ENCODE peak calls at places on chromosomes 4 and X, in ten cellular contexts. One of them, this sample, is unnamed.

GRCh38 chrX:150446995-150447394 is 83.9 kb downstream of the MAMLD1 start:
- DNase-seq in epithelial cell of proximal tubule: no peak
- DNase-seq in omental fat pad: no peak
- DNase-seq in bronchial epithelial cell: no peak
- DNase-seq in tibial nerve: no peak
- DNase-seq in osteoblast: no peak
- DNase-seq in heart left ventricle: no peak
- DNase-seq in tibial artery: no peak
- DNase-seq in cardiac muscle cell: no peak
- DNase-seq in H9: no peak
- DNase-seq in this sample: peak

GRCh38 chr4:147846318-147847135 is 114.6 kb downstream of the ARHGAP10 start:
- DNase-seq in epithelial cell of proximal tubule: no peak
- DNase-seq in omental fat pad: no peak
- DNase-seq in bronchial epithelial cell: no peak
- DNase-seq in tibial nerve: no peak
- DNase-seq in osteoblast: no peak
- DNase-seq in heart left ventricle: no peak
- DNase-seq in tibial artery: no peak
- DNase-seq in cardiac muscle cell: no peak
- DNase-seq in H9: no peak
- DNase-seq in this sample: peak

GRCh38 chr4:4267981-4268380 is 20.0 kb upstream of the TMEM128 start:
- DNase-seq in epithelial cell of proximal tubule: no peak
- DNase-seq in omental fat pad: no peak
- DNase-seq in bronchial epithelial cell: no peak
- DNase-seq in tibial nerve: no peak
- DNase-seq in osteoblast: no peak
- DNase-seq in heart left ventricle: no peak
- DNase-seq in tibial artery: no peak
- DNase-seq in cardiac muscle cell: no peak
- DNase-seq in H9: no peak
- DNase-seq in this sample: no peak

GRCh38 chr4:25879091-25879584 is 16.4 kb upstream of the SEL1L3 start:
- DNase-seq in epithelial cell of proximal tubule: no peak
- DNase-seq in omental fat pad: no peak
- DNase-seq in bronchial epithelial cell: no peak
- DNase-seq in tibial nerve: no peak
- DNase-seq in osteoblast: no peak
- DNase-seq in heart left ventricle: no peak
- DNase-seq in tibial artery: no peak
- DNase-seq in cardiac muscle cell: no peak
- DNase-seq in H9: no peak
- DNase-seq in this sample: no peak

GRCh38 chr4:27009539-27009938 is 148.9 kb downstream of the STIM2 start:
- DNase-seq in epithelial cell of proximal tubule: no peak
- DNase-seq in omental fat pad: no peak
- DNase-seq in bronchial epithelial cell: no peak
- DNase-seq in tibial nerve: no peak
- DNase-seq in osteoblast: no peak
- DNase-seq in heart left ventricle: no peak
- DNase-seq in tibial artery: no peak
- DNase-seq in cardiac muscle cell: peak
- DNase-seq in H9: no peak
- DNase-seq in this sample: peak

GRCh38 chrX:115968436-115969252 is 201.9 kb upstream of the AGTR2 start:
- DNase-seq in epithelial cell of proximal tubule: no peak
- DNase-seq in omental fat pad: no peak
- DNase-seq in bronchial epithelial cell: peak
- DNase-seq in tibial nerve: peak
- DNase-seq in osteoblast: no peak
- DNase-seq in heart left ventricle: peak
- DNase-seq in tibial artery: no peak
- DNase-seq in cardiac muscle cell: peak
- DNase-seq in H9: peak
- DNase-seq in this sample: peak

GRCh38 chrX:130053236-130053635 is 57.1 kb downstream of the ELF4 start:
- DNase-seq in epithelial cell of proximal tubule: no peak
- DNase-seq in omental fat pad: no peak
- DNase-seq in bronchial epithelial cell: no peak
- DNase-seq in tibial nerve: no peak
- DNase-seq in osteoblast: peak
- DNase-seq in heart left ventricle: no peak
- DNase-seq in tibial artery: no peak
- DNase-seq in cardiac muscle cell: no peak
- DNase-seq in H9: no peak
- DNase-seq in this sample: no peak

GRCh38 chrX:50813843-50814661 is at the start of gene SHROOM4:
- DNase-seq in epithelial cell of proximal tubule: no peak
- DNase-seq in omental fat pad: no peak
- DNase-seq in bronchial epithelial cell: no peak
- DNase-seq in tibial nerve: peak
- DNase-seq in osteoblast: peak
- DNase-seq in heart left ventricle: peak
- DNase-seq in tibial artery: peak
- DNase-seq in cardiac muscle cell: peak
- DNase-seq in H9: peak
- DNase-seq in this sample: peak

GRCh38 chr4:26879805-26880204 is 19.2 kb downstream of the STIM2 start:
- DNase-seq in epithelial cell of proximal tubule: no peak
- DNase-seq in omental fat pad: no peak
- DNase-seq in bronchial epithelial cell: no peak
- DNase-seq in tibial nerve: no peak
- DNase-seq in osteoblast: no peak
- DNase-seq in heart left ventricle: no peak
- DNase-seq in tibial artery: no peak
- DNase-seq in cardiac muscle cell: no peak
- DNase-seq in H9: no peak
- DNase-seq in this sample: no peak

GRCh38 chr4:124155239-124155638 is 557.3 kb downstream of the ANKRD50 start:
- DNase-seq in epithelial cell of proximal tubule: no peak
- DNase-seq in omental fat pad: no peak
- DNase-seq in bronchial epithelial cell: no peak
- DNase-seq in tibial nerve: no peak
- DNase-seq in osteoblast: no peak
- DNase-seq in heart left ventricle: no peak
- DNase-seq in tibial artery: no peak
- DNase-seq in cardiac muscle cell: no peak
- DNase-seq in H9: no peak
- DNase-seq in this sample: no peak

GRCh38 chrX:103800318-103800717 is 23.7 kb downstream of the PLP1 start:
- DNase-seq in epithelial cell of proximal tubule: no peak
- DNase-seq in omental fat pad: no peak
- DNase-seq in bronchial epithelial cell: no peak
- DNase-seq in tibial nerve: no peak
- DNase-seq in osteoblast: no peak
- DNase-seq in heart left ventricle: no peak
- DNase-seq in tibial artery: no peak
- DNase-seq in cardiac muscle cell: no peak
- DNase-seq in H9: no peak
- DNase-seq in this sample: no peak

DNA sequence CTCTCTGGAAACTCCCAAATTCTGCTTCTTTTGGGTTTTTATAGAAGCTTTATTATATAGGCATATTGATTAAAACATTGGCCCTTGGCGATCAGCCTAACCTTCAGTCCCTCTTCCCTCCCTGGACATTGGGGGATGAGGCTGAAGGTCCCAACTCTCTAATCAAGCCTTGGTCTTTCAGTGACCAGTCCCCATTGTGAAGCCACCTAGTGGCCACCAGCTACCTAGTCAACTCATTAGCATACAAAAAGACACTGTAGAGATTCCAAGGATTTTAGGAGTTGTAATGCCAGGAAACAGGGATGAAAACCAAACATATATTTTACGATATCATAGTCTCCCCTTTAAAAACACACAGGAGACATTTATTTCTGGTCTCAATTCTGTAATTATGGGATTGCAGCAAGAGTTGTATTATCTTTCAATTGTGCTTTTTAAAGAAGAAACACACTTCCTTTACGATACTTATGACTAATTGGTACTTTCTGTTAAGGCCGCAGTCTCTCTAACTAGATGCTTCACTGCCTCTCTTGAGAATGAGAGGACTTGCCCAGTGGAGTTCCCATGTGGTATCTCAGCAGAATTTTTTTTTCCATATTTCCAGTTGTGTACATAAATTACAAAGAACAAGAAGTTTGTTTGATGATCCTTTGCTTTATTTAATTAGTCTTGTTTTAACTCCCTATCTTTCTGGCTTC is 58.2 kb downstream of the WDR17 start:
- DNase-seq in epithelial cell of proximal tubule: no peak
- DNase-seq in omental fat pad: no peak
- DNase-seq in bronchial epithelial cell: peak
- DNase-seq in tibial nerve: no peak
- DNase-seq in osteoblast: peak
- DNase-seq in heart left ventricle: peak
- DNase-seq in tibial artery: peak
- DNase-seq in cardiac muscle cell: peak
- DNase-seq in H9: peak
- DNase-seq in this sample: peak
- TF ChIP-seq CTCF in epithelial cell of proximal tubule: peak
- TF ChIP-seq CTCF in omental fat pad: no peak
- TF ChIP-seq CTCF in bronchial epithelial cell: peak
- TF ChIP-seq CTCF in tibial nerve: peak
- TF ChIP-seq CTCF in osteoblast: peak
- TF ChIP-seq CTCF in heart left ventricle: peak
- TF ChIP-seq CTCF in tibial artery: peak
- TF ChIP-seq CTCF in cardiac muscle cell: peak
- TF ChIP-seq CTCF in H9: peak
- TF ChIP-seq CTCF in this sample: peak

GRCh38 chrX:140317462-140317861 is 187.4 kb downstream of the SOX3 start:
- DNase-seq in epithelial cell of proximal tubule: no peak
- DNase-seq in omental fat pad: no peak
- DNase-seq in bronchial epithelial cell: no peak
- DNase-seq in tibial nerve: no peak
- DNase-seq in osteoblast: no peak
- DNase-seq in heart left ventricle: no peak
- DNase-seq in tibial artery: no peak
- DNase-seq in cardiac muscle cell: no peak
- DNase-seq in H9: no peak
- DNase-seq in this sample: no peak
- TF ChIP-seq CTCF in epithelial cell of proximal tubule: peak
- TF ChIP-seq CTCF in omental fat pad: no peak
- TF ChIP-seq CTCF in bronchial epithelial cell: no peak
- TF ChIP-seq CTCF in tibial nerve: no peak
- TF ChIP-seq CTCF in osteoblast: no peak
- TF ChIP-seq CTCF in heart left ventricle: no peak
- TF ChIP-seq CTCF in tibial artery: no peak
- TF ChIP-seq CTCF in cardiac muscle cell: no peak
- TF ChIP-seq CTCF in H9: peak
- TF ChIP-seq CTCF in this sample: no peak

DNA sequence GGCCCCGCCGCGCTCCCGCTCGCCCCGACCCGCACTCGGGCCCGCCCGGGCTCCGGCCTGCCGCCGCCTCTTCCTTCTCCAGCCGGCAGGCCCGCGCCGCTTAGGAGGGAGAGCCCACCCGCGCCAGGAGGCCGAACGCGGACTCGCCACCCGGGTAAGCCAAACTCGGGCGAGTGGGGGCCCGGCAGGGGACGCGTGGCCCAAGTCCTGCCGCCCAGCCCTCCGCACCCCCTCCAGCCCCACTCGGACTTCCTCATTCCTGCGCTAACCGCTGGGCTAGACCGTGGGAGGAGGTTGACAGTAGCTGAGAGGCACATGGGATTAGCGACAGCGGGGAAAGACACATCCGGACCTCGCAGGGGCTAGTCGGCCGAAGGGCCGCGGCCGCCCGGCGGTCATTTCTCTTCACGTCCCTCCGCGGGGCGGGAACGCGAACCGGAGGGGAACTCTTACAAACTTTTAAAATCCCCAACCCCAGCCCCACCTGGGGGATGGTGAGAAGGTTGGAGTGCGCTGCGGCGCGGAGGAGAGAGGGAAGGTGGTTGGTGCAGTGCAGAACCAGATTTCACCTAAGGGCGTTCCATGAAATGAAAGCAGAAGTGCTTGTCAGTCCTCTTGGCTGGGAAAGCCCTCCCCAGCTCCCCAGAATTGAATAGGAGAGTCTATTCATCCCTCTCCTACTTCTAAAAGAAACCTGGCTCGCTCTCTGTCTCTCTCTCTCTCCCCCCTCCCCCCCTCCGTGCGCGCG is 650 bp downstream of the NFKB1 start:
- DNase-seq in epithelial cell of proximal tubule: peak
- DNase-seq in omental fat pad: peak
- DNase-seq in bronchial epithelial cell: peak
- DNase-seq in tibial nerve: peak
- DNase-seq in osteoblast: peak
- DNase-seq in heart left ventricle: peak
- DNase-seq in tibial artery: peak
- DNase-seq in cardiac muscle cell: peak
- DNase-seq in H9: peak
- DNase-seq in this sample: peak
- TF ChIP-seq CTCF in epithelial cell of proximal tubule: no peak
- TF ChIP-seq CTCF in omental fat pad: no peak
- TF ChIP-seq CTCF in bronchial epithelial cell: no peak
- TF ChIP-seq CTCF in tibial nerve: peak
- TF ChIP-seq CTCF in osteoblast: no peak
- TF ChIP-seq CTCF in heart left ventricle: no peak
- TF ChIP-seq CTCF in tibial artery: no peak
- TF ChIP-seq CTCF in cardiac muscle cell: no peak
- TF ChIP-seq CTCF in H9: no peak
- TF ChIP-seq CTCF in this sample: no peak

GRCh38 chr4:187993827-187994226 is 1.7 kb upstream of the ZFP42 start:
- DNase-seq in epithelial cell of proximal tubule: no peak
- DNase-seq in omental fat pad: no peak
- DNase-seq in bronchial epithelial cell: no peak
- DNase-seq in tibial nerve: no peak
- DNase-seq in osteoblast: no peak
- DNase-seq in heart left ventricle: no peak
- DNase-seq in tibial artery: no peak
- DNase-seq in cardiac muscle cell: peak
- DNase-seq in H9: peak
- DNase-seq in this sample: peak
- TF ChIP-seq CTCF in epithelial cell of proximal tubule: peak
- TF ChIP-seq CTCF in omental fat pad: no peak
- TF ChIP-seq CTCF in bronchial epithelial cell: no peak
- TF ChIP-seq CTCF in tibial nerve: no peak
- TF ChIP-seq CTCF in osteoblast: peak
- TF ChIP-seq CTCF in heart left ventricle: no peak
- TF ChIP-seq CTCF in tibial artery: no peak
- TF ChIP-seq CTCF in cardiac muscle cell: peak
- TF ChIP-seq CTCF in H9: peak
- TF ChIP-seq CTCF in this sample: peak

GRCh38 chr4:118175506-118175905 is 141.2 kb downstream of the NDST3 start:
- DNase-seq in epithelial cell of proximal tubule: no peak
- DNase-seq in omental fat pad: no peak
- DNase-seq in bronchial epithelial cell: no peak
- DNase-seq in tibial nerve: no peak
- DNase-seq in osteoblast: no peak
- DNase-seq in heart left ventricle: no peak
- DNase-seq in tibial artery: no peak
- DNase-seq in cardiac muscle cell: no peak
- DNase-seq in H9: no peak
- DNase-seq in this sample: no peak
- TF ChIP-seq CTCF in epithelial cell of proximal tubule: no peak
- TF ChIP-seq CTCF in omental fat pad: no peak
- TF ChIP-seq CTCF in bronchial epithelial cell: no peak
- TF ChIP-seq CTCF in tibial nerve: no peak
- TF ChIP-seq CTCF in osteoblast: no peak
- TF ChIP-seq CTCF in heart left ventricle: no peak
- TF ChIP-seq CTCF in tibial artery: no peak
- TF ChIP-seq CTCF in cardiac muscle cell: no peak
- TF ChIP-seq CTCF in H9: no peak
- TF ChIP-seq CTCF in this sample: no peak

GRCh38 chr4:8340721-8341680 is 71.4 kb downstream of the HTRA3 start:
- DNase-seq in epithelial cell of proximal tubule: no peak
- DNase-seq in omental fat pad: no peak
- DNase-seq in bronchial epithelial cell: no peak
- DNase-seq in tibial nerve: peak
- DNase-seq in osteoblast: peak
- DNase-seq in heart left ventricle: peak
- DNase-seq in tibial artery: peak
- DNase-seq in cardiac muscle cell: no peak
- DNase-seq in H9: no peak
- DNase-seq in this sample: peak
- TF ChIP-seq CTCF in epithelial cell of proximal tubule: no peak
- TF ChIP-seq CTCF in omental fat pad: no peak
- TF ChIP-seq CTCF in bronchial epithelial cell: no peak
- TF ChIP-seq CTCF in tibial nerve: no peak
- TF ChIP-seq CTCF in osteoblast: no peak
- TF ChIP-seq CTCF in heart left ventricle: no peak
- TF ChIP-seq CTCF in tibial artery: no peak
- TF ChIP-seq CTCF in cardiac muscle cell: no peak
- TF ChIP-seq CTCF in H9: no peak
- TF ChIP-seq CTCF in this sample: no peak

This sample was measured in fibroblast of villous mesenchyme.